ENCODE peak calls at places on chromosome 18, in six cellular contexts. W, V, R, F, I and Q are unnamed samples.

GRCh38 chr18:58505181-58505580 is 123.7 kb downstream of the ALPK2 start:
- DNase-seq in R (no peak), V (no peak), I (no peak), W (no peak), F (no peak), Q (no peak)

GRCh38 chr18:40874233-40874632 is 1080.8 kb upstream of the PIK3C3 start:
- DNase-seq in R (no peak), V (peak; percentile 49), F (no peak), I (peak; percentile 21), W (no peak), Q (peak; percentile 96)

GRCh38 chr18:51160646-51161045 is 36.8 kb downstream of the MEX3C start:
- DNase-seq in I (no peak), V (no peak), W (no peak), R (no peak), F (no peak), Q (no peak)

GRCh38 chr18:76687271-76688006 is 134.9 kb upstream of the ZNF236 start:
- DNase-seq in F (no peak), V (peak; percentile 61), I (peak; percentile 26), R (no peak), W (no peak), Q (peak; percentile 84)

GRCh38 chr18:27977009-27977408 is 199.9 kb downstream of the CDH2 start:
- DNase-seq in R (no peak), W (no peak), V (no peak), I (no peak), F (no peak), Q (no peak)

GRCh38 chr18:11672198-11672597 is 16.9 kb upstream of the GNAL start:
- DNase-seq in F (no peak), R (no peak), I (no peak), W (no peak), V (no peak), Q (no peak)

GRCh38 chr18:12027046-12027445 is 45.7 kb downstream of the IMPA2 start:
- DNase-seq in W (no peak), I (no peak), F (no peak), R (peak; percentile 72), V (no peak), Q (peak; percentile 75)

GRCh38 chr18:22856870-22857269 is 76.3 kb upstream of the RBBP8 start:
- DNase-seq in R (no peak), F (no peak), V (no peak), W (no peak), I (no peak), Q (peak; percentile 97)

GRCh38 chr18:12397793-12398192 is 9.9 kb upstream of the PRELID3A start:
- DNase-seq in I (no peak), F (no peak), V (no peak), R (no peak), W (no peak), Q (no peak)

GRCh38 chr18:48949051-48949605 is 1.6 kb downstream of the SMAD7 start:
- DNase-seq in V (peak; percentile 34), W (no peak), F (no peak), I (no peak), R (peak; percentile 87), Q (no peak)

GRCh38 chr18:9042766-9043481 is 59.6 kb upstream of the NDUFV2 start:
- DNase-seq in I (no peak), R (no peak), F (no peak), V (no peak), W (no peak), Q (no peak)

GRCh38 chr18:48909721-48910120 is 41.0 kb downstream of the SMAD7 start:
- DNase-seq in I (no peak), V (no peak), F (no peak), W (no peak), R (no peak), Q (no peak)

GRCh38 chr18:62957885-62958472 is 242.6 kb downstream of the PHLPP1 start:
- DNase-seq in V (peak; percentile 50), F (no peak), W (peak; percentile 40), R (peak; percentile 47), I (peak; percentile 56), Q (peak; percentile 52)

GRCh38 chr18:10047237-10047636 is 133.4 kb downstream of the VAPA start:
- DNase-seq in V (peak; percentile 88), W (no peak), I (peak; percentile 61), R (no peak), F (no peak), Q (no peak)

GRCh38 chr18:79916546-79917350 is 34.7 kb downstream of the SLC66A2 start:
- DNase-seq in R (no peak), V (no peak), I (no peak), F (no peak), W (no peak), Q (no peak)

GRCh38 chr18:24446953-24447537 is 13.4 kb upstream of the HRH4 start:
- DNase-seq in V (no peak), F (no peak), R (no peak), W (no peak), I (no peak), Q (no peak)

GRCh38 chr18:25594351-25594750 is 242.4 kb upstream of the ZNF521 start:
- DNase-seq in I (peak; percentile 51), V (peak; percentile 23), W (no peak), F (no peak), R (no peak), Q (no peak)

GRCh38 chr18:5066380-5066977 is 130.6 kb downstream of the AKAIN1 start:
- DNase-seq in R (no peak), W (no peak), I (no peak), V (no peak), F (no peak), Q (no peak)

GRCh38 chr18:69946608-69947155 is 991 bp downstream of the CD226 start:
- DNase-seq in I (no peak), F (no peak), R (no peak), V (no peak), W (no peak), Q (no peak)
- H3K4me3 ChIP-seq in I (no peak overlapping the region), F (no peak overlapping the region), R (no peak overlapping the region), V (no peak overlapping the region), W (no peak overlapping the region), Q (no peak overlapping the region)

GRCh38 chr18:3245185-3245564 is 2.4 kb upstream of the MYL12A start:
- DNase-seq in W (no peak), I (no peak), V (no peak), R (no peak), F (no peak), Q (no peak)

GRCh38 chr18:3247243-3248061 is at the start of gene MYL12A:
- DNase-seq in V (peak; percentile 99), W (peak; percentile 98), R (peak; percentile 100), F (peak; percentile 67), I (peak; percentile 96), Q (peak; percentile 95)

GRCh38 chr18:3245853-3246635 is 1.6 kb upstream of the MYL12A start:
- DNase-seq in F (peak; percentile 43), I (peak; percentile 83), V (peak; percentile 87), W (peak; percentile 75), R (peak; percentile 96), Q (peak; percentile 76)

GRCh38 chr18:3248062-3248669 is 565 bp downstream of the MYL12A start:
- DNase-seq in I (no peak), R (no peak), V (peak; percentile 72), F (no peak), W (no peak), Q (no peak)

GRCh38 chr18:3246636-3247242 is 862 bp upstream of the MYL12A start:
- DNase-seq in F (no peak), W (no peak), V (no peak), R (peak; percentile 68), I (no peak), Q (no peak)
- H3K4me3 ChIP-seq in F (peak overlapping the region; percentile 41), W (peak overlapping the region; percentile 40), V (peak overlapping the region; percentile 93), R (peak overlapping the region; percentile 86), I (peak overlapping the region; percentile 97), Q (peak overlapping the region; percentile 89)

DNA sequence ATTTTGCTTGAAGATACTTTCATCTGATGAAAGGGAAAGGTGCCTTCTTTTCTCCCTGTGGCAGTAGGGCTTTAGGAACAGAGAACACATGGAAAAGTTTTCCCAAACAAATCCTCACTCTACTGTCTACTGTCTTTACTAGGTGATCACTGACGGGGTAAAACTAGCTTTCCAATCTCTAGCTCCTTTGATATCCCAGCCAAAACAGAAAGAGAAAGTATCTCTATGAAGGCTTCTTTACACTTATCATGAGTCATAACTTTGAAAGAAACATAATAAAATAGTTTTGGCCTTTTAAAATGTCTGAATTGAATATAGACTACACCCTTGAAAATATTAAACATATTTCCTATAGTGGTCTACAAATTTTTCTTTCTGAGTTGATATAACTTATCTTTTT is 214.5 kb downstream of the DSEL start:
- DNase-seq in W (no peak), I (peak; percentile 3), F (no peak), R (no peak), V (peak; percentile 72), Q (peak; percentile 28)
- H3K4me3 ChIP-seq in W (no peak overlapping the region), I (no peak overlapping the region), F (no peak overlapping the region), R (no peak overlapping the region), V (no peak overlapping the region), Q (no peak overlapping the region)

GRCh38 chr18:59694824-59695223 is 2.4 kb downstream of the CCBE1 start:
- DNase-seq in W (no peak), I (no peak), F (no peak), R (no peak), V (no peak), Q (no peak)
- H3K4me3 ChIP-seq in W (no peak overlapping the region), I (no peak overlapping the region), F (no peak overlapping the region), R (no peak overlapping the region), V (no peak overlapping the region), Q (no peak overlapping the region)